ENCODE peak calls at places on chromosomes 4 and X, in four cellular contexts. One of them, this sample, is unnamed.

GRCh38 chrX:118498755-118499154 is 3.1 kb downstream of the DOCK11 start:
- DNase-seq in H9: no peak
- DNase-seq in H1: no peak
- DNase-seq in neuronal stem cell: no peak
- DNase-seq in this sample: no peak

GRCh38 chrX:102934624-102935023 is 2.4 kb upstream of the RAB40AL start:
- DNase-seq in H9: no peak
- DNase-seq in neuronal stem cell: peak; percentile 21
- DNase-seq in H1: peak; percentile 48
- DNase-seq in this sample: peak; percentile 27

GRCh38 chrX:48569958-48570357 is 4.3 kb upstream of the RBM3 start:
- DNase-seq in H1: no peak
- DNase-seq in neuronal stem cell: no peak
- DNase-seq in H9: no peak
- DNase-seq in this sample: no peak

GRCh38 chr4:38068107-38068506 is 107.9 kb downstream of the PTTG2 start:
- DNase-seq in H1: no peak
- DNase-seq in H9: no peak
- DNase-seq in neuronal stem cell: no peak
- DNase-seq in this sample: peak; percentile 23

GRCh38 chr4:150215601-150216000 is 137.4 kb downstream of the DCLK2 start:
- DNase-seq in H1: no peak
- DNase-seq in neuronal stem cell: no peak
- DNase-seq in H9: no peak
- DNase-seq in this sample: no peak

GRCh38 chrX:154531626-154532025 is 15.0 kb downstream of the G6PD start:
- DNase-seq in H1: no peak
- DNase-seq in H9: peak; percentile 58
- DNase-seq in neuronal stem cell: no peak
- DNase-seq in this sample: peak; percentile 85

GRCh38 chr4:80197132-80197573 is at the start of gene PRDM8:
- DNase-seq in neuronal stem cell: no peak
- DNase-seq in H1: peak; percentile 62
- DNase-seq in H9: no peak
- DNase-seq in this sample: peak; percentile 35

GRCh38 chr4:80257851-80258250 is 8.6 kb upstream of the FGF5 start:
- DNase-seq in H9: no peak
- DNase-seq in neuronal stem cell: no peak
- DNase-seq in H1: no peak
- DNase-seq in this sample: no peak

GRCh38 chr4:41120297-41121217 is 93.8 kb downstream of the APBB2 start:
- DNase-seq in neuronal stem cell: no peak
- DNase-seq in H9: no peak
- DNase-seq in H1: no peak
- DNase-seq in this sample: no peak

GRCh38 chrX:14027511-14028019 is 2.1 kb downstream of the GEMIN8 start:
- DNase-seq in H9: no peak
- DNase-seq in H1: no peak
- DNase-seq in neuronal stem cell: no peak
- DNase-seq in this sample: no peak

GRCh38 chr4:156725257-156725656 is 246.3 kb downstream of the PDGFC start:
- DNase-seq in H9: no peak
- DNase-seq in H1: no peak
- DNase-seq in neuronal stem cell: no peak
- DNase-seq in this sample: no peak

GRCh38 chr4:13963601-13964000 is 336.1 kb upstream of the BOD1L1 start:
- DNase-seq in neuronal stem cell: no peak
- DNase-seq in H9: no peak
- DNase-seq in H1: no peak
- DNase-seq in this sample: no peak

GRCh38 chr4:163353054-163353453 is 9.4 kb downstream of the NPY5R start:
- DNase-seq in H9: no peak
- DNase-seq in neuronal stem cell: no peak
- DNase-seq in H1: no peak
- DNase-seq in this sample: no peak
- H2AK5ac ChIP-seq in H9: no peak overlapping the region
- H2AK5ac ChIP-seq in neuronal stem cell: no peak overlapping the region
- H2AK5ac ChIP-seq in H1: no peak overlapping the region
- H2AK5ac ChIP-seq in this sample: no peak overlapping the region

GRCh38 chr4:24752140-24752539 is 43.2 kb upstream of the SOD3 start:
- DNase-seq in neuronal stem cell: no peak
- DNase-seq in H1: no peak
- DNase-seq in H9: no peak
- DNase-seq in this sample: no peak
- H3K9ac ChIP-seq in neuronal stem cell: no peak overlapping the region
- H3K9ac ChIP-seq in H1: no peak overlapping the region
- H3K9ac ChIP-seq in H9: no peak overlapping the region
- H3K9ac ChIP-seq in this sample: no peak overlapping the region

DNA sequence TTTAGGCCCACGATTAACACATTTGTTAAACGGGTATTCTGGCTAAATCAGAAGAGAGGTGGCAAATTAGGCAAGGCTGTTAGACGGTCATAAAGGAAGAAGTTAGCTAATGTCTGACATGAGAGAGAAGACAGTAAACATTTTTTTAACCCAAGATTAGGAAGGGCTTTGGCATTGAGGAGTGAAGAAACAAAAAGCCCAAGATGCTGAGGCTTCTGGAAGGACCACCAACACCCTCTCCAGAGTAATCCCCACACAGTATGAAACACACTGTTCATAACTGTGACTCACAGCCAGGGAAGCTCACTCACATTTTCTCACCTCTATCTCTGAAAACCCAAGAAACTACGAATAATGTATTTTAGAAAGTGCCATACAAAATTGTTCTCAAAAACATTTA is 127.6 kb downstream of the AMELX start:
- DNase-seq in H1: no peak
- DNase-seq in H9: no peak
- DNase-seq in neuronal stem cell: no peak
- DNase-seq in this sample: no peak
- H2AK5ac ChIP-seq in H1: no peak overlapping the region
- H2AK5ac ChIP-seq in H9: no peak overlapping the region
- H2AK5ac ChIP-seq in neuronal stem cell: no peak overlapping the region
- H2AK5ac ChIP-seq in this sample: no peak overlapping the region

GRCh38 chr4:76691767-76692689 is 205.9 kb downstream of the SOWAHB start:
- DNase-seq in neuronal stem cell: no peak
- DNase-seq in H1: no peak
- DNase-seq in H9: no peak
- DNase-seq in this sample: no peak

GRCh38 chr4:76696109-76696508 is 201.8 kb downstream of the SOWAHB start:
- DNase-seq in neuronal stem cell: peak; percentile 96
- DNase-seq in H9: peak; percentile 90
- DNase-seq in H1: peak; percentile 71
- DNase-seq in this sample: peak; percentile 99

GRCh38 chr4:76692761-76693160 is 205.2 kb downstream of the SOWAHB start:
- DNase-seq in H1: no peak
- DNase-seq in H9: no peak
- DNase-seq in neuronal stem cell: no peak
- DNase-seq in this sample: no peak

GRCh38 chr4:76690906-76691275 is 207.1 kb downstream of the SOWAHB start:
- DNase-seq in H1: no peak
- DNase-seq in H9: no peak
- DNase-seq in neuronal stem cell: no peak
- DNase-seq in this sample: no peak

DNA sequence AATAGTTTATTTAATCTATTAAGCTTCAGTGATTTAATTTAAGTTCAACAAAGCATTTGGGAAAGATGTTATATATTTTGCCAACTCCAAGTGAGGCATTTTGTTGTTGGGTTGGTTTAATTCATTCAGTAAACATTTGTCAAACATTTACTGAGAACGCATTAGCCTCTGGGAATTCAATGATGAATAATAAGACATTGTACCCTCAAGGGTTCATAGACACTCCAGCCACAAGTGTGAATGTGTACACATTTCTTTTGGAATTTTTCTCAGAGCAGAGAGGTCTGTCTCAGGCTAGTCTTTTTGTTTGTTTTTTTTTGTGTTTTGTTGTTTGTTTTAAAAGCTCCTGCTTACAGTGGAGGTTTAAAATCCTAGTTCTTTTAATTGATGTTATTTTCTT is 203.9 kb downstream of the SOWAHB start:
- DNase-seq in H1: no peak
- DNase-seq in neuronal stem cell: no peak
- DNase-seq in H9: no peak
- DNase-seq in this sample: no peak
- H3K9ac ChIP-seq in H1: no peak overlapping the region
- H3K9ac ChIP-seq in neuronal stem cell: no peak overlapping the region
- H3K9ac ChIP-seq in H9: no peak overlapping the region
- H3K9ac ChIP-seq in this sample: no peak overlapping the region

GRCh38 chr4:15402146-15402545 is 25.7 kb upstream of the C1QTNF7 start:
- DNase-seq in neuronal stem cell: no peak
- DNase-seq in H9: no peak
- DNase-seq in H1: no peak
- DNase-seq in this sample: no peak

GRCh38 chr4:15398001-15398400 is 29.8 kb upstream of the C1QTNF7 start:
- DNase-seq in neuronal stem cell: no peak
- DNase-seq in H1: no peak
- DNase-seq in H9: no peak
- DNase-seq in this sample: no peak

GRCh38 chr4:15398732-15399131 is 29.1 kb upstream of the C1QTNF7 start:
- DNase-seq in H1: no peak
- DNase-seq in H9: no peak
- DNase-seq in neuronal stem cell: no peak
- DNase-seq in this sample: no peak

GRCh38 chr4:15400911-15401671 is 26.7 kb upstream of the C1QTNF7 start:
- DNase-seq in H9: no peak
- DNase-seq in H1: no peak
- DNase-seq in neuronal stem cell: no peak
- DNase-seq in this sample: peak; percentile 24

DNA sequence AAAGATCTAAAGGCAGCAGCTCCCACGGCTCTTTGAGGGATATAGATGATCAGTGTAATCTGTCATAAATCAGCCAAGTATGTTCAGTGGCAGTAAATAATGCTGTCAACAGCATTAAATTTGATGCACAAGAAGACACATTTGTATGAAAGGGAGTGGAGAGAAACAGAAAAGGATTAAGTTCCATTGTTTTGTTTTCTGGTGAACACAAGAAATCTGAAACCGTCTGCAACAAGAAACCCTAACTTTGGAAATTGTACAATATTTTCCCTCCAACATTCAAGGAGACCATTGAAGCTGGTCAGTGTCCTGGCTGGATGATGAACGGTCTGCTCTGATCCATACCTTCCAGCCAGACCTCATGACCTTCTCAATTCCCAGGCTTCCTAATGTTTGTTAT is 27.6 kb upstream of the C1QTNF7 start:
- DNase-seq in H1: no peak
- DNase-seq in H9: no peak
- DNase-seq in neuronal stem cell: no peak
- DNase-seq in this sample: no peak
- H2AK5ac ChIP-seq in H1: no peak overlapping the region
- H2AK5ac ChIP-seq in H9: no peak overlapping the region
- H2AK5ac ChIP-seq in neuronal stem cell: no peak overlapping the region
- H2AK5ac ChIP-seq in this sample: no peak overlapping the region

GRCh38 chr4:126960760-126961159 is 672.0 kb upstream of the INTU start:
- DNase-seq in neuronal stem cell: no peak
- DNase-seq in H9: no peak
- DNase-seq in H1: no peak
- DNase-seq in this sample: no peak
- H3K9ac ChIP-seq in neuronal stem cell: no peak overlapping the region
- H3K9ac ChIP-seq in H9: no peak overlapping the region
- H3K9ac ChIP-seq in H1: no peak overlapping the region
- H3K9ac ChIP-seq in this sample: no peak overlapping the region

DNA sequence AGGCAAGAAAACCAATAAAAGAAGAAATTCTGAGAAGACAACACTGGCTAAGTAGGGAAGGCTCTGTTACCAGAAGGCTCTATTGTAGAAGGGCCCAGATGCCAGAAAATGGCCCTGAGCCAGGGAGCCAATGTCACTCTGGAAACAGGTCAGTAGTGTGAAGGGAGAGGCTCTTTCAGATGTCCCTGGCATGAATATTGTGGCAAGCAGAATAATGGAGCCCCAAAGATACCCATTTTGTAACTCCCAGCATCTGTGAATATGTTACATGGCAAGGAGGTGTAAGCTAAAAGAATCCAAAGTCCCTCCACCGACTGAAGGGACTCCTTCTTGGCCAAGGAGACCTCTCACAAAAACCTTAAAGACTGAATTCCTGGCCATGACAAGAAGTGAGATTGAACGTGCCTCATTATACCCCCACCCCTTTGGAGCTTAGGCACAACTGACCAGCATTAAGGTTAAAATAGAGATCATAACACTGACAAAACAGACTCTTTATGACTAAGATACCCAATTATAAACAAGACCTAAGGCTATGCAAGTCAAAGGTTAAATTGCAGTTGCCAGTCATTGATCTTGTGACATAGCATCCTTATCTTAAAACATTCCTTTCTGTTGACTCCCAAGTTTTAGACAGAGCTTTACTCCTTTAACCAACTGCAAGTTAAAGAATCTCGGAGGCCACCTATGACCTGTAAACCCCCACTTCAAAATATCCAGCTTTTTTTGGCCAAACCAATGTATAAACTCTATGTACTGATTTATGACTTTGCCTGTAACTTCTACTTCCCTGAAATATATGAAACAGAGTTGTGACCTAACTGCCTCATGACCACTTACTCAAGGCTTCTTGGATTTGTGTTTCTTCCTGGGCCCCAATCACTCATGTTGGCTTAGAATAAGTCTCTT is 42.2 kb upstream of the SMIM10 start:
- DNase-seq in H9: no peak
- DNase-seq in H1: no peak
- DNase-seq in neuronal stem cell: no peak
- DNase-seq in this sample: peak; percentile 92
- H2AK5ac ChIP-seq in H9: no peak overlapping the region
- H2AK5ac ChIP-seq in H1: no peak overlapping the region
- H2AK5ac ChIP-seq in neuronal stem cell: no peak overlapping the region
- H2AK5ac ChIP-seq in this sample: no peak overlapping the region

GRCh38 chrX:155612312-155613224 is at the start of gene TMLHE:
- DNase-seq in H9: peak; percentile 59
- DNase-seq in neuronal stem cell: peak; percentile 9
- DNase-seq in H1: peak; percentile 61
- DNase-seq in this sample: peak; percentile 68

GRCh38 chrX:155613927-155614559 is 1.3 kb upstream of the TMLHE start:
- DNase-seq in H9: no peak
- DNase-seq in neuronal stem cell: no peak
- DNase-seq in H1: no peak
- DNase-seq in this sample: no peak

GRCh38 chrX:155615938-155616337 is 3.2 kb upstream of the TMLHE start:
- DNase-seq in neuronal stem cell: no peak
- DNase-seq in H1: no peak
- DNase-seq in H9: no peak
- DNase-seq in this sample: no peak

DNA sequence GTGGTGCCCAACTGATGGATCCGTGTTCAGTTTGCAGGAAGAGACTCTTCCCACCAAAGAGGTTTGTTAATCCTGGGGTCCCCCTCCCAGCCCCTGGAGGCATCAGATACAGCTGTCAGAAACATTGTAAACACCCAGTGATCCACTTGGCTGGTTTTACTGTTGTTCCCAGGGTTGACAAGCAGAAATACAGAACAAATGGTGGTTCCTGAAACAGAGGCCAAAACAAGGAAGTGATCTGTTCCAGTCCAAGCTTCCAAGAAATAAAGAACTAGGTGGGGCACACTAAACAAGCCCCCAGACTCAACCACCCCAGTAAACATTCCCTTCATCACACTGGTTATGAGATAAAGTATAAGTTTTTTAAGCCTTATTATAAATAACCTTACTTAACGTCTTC is 1.4 kb downstream of the TMLHE start:
- DNase-seq in neuronal stem cell: no peak
- DNase-seq in H9: no peak
- DNase-seq in H1: no peak
- DNase-seq in this sample: no peak
- H3K9ac ChIP-seq in neuronal stem cell: no peak overlapping the region
- H3K9ac ChIP-seq in H9: no peak overlapping the region
- H3K9ac ChIP-seq in H1: no peak overlapping the region
- H3K9ac ChIP-seq in this sample: no peak overlapping the region

This sample was measured in mesendoderm.